ENCODE peak calls at places on chromosome 6, in four cellular contexts. T is body of pancreas, C is Peyer's patch, Q is uterus. Z is an unnamed sample.

GRCh38 chr6:1860756-1861369 is 251.1 kb downstream of the FOXC1 start:
- DNase-seq in Q (no peak), T (no peak), C (no peak), Z (no peak)

GRCh38 chr6:44001318-44001868 is 125.9 kb downstream of the MRPL14 start:
- DNase-seq in C (no peak), Q (no peak), T (peak), Z (peak)

GRCh38 chr6:18406955-18407738 is 20.0 kb downstream of the RNF144B start:
- DNase-seq in C (no peak), Q (no peak), T (no peak), Z (no peak)

GRCh38 chr6:125094563-125094962 is 59.0 kb upstream of the TPD52L1 start:
- DNase-seq in C (no peak), Q (no peak), T (no peak), Z (no peak)

GRCh38 chr6:105974981-105975380 is 111.2 kb upstream of the PRDM1 start:
- DNase-seq in T (no peak), C (no peak), Q (no peak), Z (no peak)

GRCh38 chr6:45420083-45420908 is 42.6 kb upstream of the SUPT3H start:
- DNase-seq in C (peak), Q (no peak), T (no peak), Z (peak)

GRCh38 chr6:101395345-101395744 is 1.8 kb downstream of the GRIK2 start:
- DNase-seq in Q (no peak), T (no peak), C (no peak), Z (no peak)

GRCh38 chr6:144559865-144560603 is 274.9 kb downstream of the UTRN start:
- DNase-seq in T (no peak), Q (no peak), C (no peak), Z (no peak)

GRCh38 chr6:111658445-111659154 is 52.9 kb upstream of the TRAF3IP2 start:
- DNase-seq in Q (peak), T (no peak), C (no peak), Z (no peak)

GRCh38 chr6:112983741-112984221 is 636.7 kb downstream of the RFPL4B start:
- DNase-seq in Q (no peak), C (no peak), T (no peak), Z (peak)

GRCh38 chr6:99492137-99492536 is 23.1 kb downstream of the USP45 start:
- DNase-seq in Q (no peak), C (no peak), T (no peak), Z (no peak)

GRCh38 chr6:43247115-43247999 is 4.1 kb downstream of the TTBK1 start:
- DNase-seq in Q (peak), T (peak), C (peak), Z (peak)

GRCh38 chr6:110629153-110629552 is 152.7 kb upstream of the SLC22A16 start:
- DNase-seq in T (no peak), Q (no peak), C (no peak), Z (no peak)

GRCh38 chr6:110633731-110634130 is 157.3 kb upstream of the SLC22A16 start:
- DNase-seq in C (no peak), Q (no peak), T (no peak), Z (no peak)

GRCh38 chr6:110636776-110637175 is 160.4 kb upstream of the SLC22A16 start:
- DNase-seq in T (no peak), Q (no peak), C (no peak), Z (no peak)

GRCh38 chr6:110635096-110635495 is 158.7 kb upstream of the SLC22A16 start:
- DNase-seq in Q (no peak), C (no peak), T (no peak), Z (no peak)
- TF ChIP-seq POLR2A in Q (no peak), C (no peak), T (no peak), Z (no peak)

DNA sequence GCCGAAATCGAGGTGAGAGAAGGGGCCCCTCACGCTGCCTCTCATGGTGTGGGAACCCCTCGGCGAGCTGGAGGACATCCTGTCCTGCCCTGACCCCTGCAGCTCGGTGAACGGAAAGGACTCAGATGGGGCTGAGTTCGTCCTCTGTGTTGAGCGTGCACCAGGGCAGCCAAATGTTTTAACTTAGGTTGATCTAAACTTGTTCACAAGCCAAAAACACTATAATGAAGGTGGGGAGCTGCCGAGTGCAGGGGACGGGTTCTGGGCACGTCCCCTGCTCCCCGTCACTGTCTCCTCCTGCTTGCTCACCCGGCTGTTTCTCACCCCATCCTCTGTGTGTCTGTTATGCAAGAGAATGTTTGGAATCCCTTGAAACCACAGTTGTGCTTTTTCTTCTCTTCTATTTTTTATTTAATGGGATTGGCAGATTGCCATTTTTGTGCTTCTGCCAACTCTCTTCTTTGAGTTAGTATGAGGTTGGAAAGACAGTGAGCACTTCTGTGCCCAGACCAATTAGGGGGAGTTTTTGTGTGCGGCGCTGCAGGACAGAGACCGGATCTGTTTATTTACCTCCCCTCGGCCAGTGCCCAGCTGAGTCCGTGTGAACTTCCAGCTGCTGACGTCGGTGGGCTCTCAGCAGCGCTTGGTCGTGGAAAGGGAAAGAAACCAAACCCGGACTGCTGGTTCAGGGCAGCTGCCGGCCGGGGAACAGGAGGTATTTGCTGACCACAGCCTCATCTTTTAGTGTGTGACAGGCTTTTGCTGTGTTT is 158.1 kb downstream of the DTNBP1 start:
- DNase-seq in C (no peak), Q (peak), T (peak), Z (no peak)
- TF ChIP-seq POLR2A in C (no peak), Q (no peak), T (no peak), Z (no peak)

DNA sequence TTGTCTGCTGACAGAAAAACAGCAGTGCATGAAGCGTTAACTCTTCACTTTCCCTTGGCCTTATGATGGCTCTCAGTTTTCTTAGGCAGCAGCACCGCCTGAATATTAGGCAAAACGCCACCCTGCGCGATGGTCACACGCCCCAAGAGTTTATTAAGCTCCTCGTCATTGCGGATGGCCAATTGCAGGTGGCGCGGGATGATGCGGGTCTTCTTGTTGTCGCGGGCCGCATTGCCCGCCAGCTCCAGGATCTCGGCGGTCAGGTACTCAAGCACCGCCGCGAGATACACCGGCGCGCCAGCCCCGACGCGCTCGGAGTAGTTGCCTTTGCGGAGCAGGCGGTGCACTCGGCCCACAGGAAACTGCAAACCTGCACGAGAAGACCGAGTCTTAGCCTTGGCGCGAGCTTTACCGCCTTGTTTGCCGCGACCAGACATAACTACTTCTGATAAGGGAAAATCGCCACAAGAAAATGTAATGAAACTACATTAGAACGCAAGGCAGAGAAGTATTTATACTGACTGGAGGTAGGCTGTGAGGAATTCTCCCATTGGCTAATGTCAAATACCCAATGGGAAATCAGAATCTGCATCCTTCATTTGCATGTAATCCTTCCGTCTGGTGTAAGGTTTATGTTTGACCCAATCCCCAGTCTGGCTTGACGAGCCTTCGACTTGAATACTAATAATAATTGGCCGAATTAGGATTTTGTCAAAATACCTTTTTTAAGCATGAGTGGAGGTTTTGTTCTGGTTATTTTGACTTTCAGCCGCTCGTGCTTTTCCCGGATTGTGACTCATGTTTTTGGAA is 53.9 kb upstream of the HFE start:
- DNase-seq in Q (peak), T (peak), C (peak), Z (peak)
- TF ChIP-seq POLR2A in Q (peak), T (peak), C (peak), Z (peak)

DNA sequence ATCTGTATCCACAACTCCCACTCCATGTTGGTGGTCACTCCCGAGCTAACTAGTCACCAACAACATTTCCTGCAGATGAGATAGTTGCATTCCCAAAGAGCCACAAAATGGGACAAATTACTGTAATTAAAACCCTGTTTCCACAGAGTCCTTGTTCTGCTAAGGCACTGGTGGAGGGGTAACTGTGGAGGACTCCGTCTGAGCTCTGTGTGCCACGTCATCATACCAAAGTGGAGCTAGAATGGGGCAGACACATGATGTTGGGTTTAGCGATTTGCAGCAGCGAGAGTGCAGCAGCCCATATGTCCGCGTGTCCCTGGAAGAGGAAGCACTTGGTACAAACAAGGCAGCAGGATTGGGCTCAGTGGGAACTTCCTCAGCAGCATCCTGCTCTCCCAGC is 172.5 kb upstream of the KCNK16 start:
- DNase-seq in Q (no peak), C (no peak), T (no peak), Z (no peak)
- TF ChIP-seq POLR2A in Q (no peak), C (no peak), T (no peak), Z (no peak)

GRCh38 chr6:148513145-148514071 is 170.8 kb downstream of the SASH1 start:
- DNase-seq in C (no peak), Q (peak), T (no peak), Z (no peak)

GRCh38 chr6:148509789-148510581 is 167.3 kb downstream of the SASH1 start:
- DNase-seq in Q (peak), T (peak), C (no peak), Z (peak)

GRCh38 chr6:148507774-148508173 is 165.1 kb downstream of the SASH1 start:
- DNase-seq in T (no peak), C (no peak), Q (no peak), Z (no peak)

GRCh38 chr6:148509152-148509571 is 166.5 kb downstream of the SASH1 start:
- DNase-seq in C (no peak), T (no peak), Q (no peak), Z (no peak)

GRCh38 chr6:148508401-148509151 is 165.9 kb downstream of the SASH1 start:
- DNase-seq in Q (no peak), C (no peak), T (no peak), Z (no peak)
- TF ChIP-seq POLR2A in Q (no peak), C (no peak), T (no peak), Z (no peak)

DNA sequence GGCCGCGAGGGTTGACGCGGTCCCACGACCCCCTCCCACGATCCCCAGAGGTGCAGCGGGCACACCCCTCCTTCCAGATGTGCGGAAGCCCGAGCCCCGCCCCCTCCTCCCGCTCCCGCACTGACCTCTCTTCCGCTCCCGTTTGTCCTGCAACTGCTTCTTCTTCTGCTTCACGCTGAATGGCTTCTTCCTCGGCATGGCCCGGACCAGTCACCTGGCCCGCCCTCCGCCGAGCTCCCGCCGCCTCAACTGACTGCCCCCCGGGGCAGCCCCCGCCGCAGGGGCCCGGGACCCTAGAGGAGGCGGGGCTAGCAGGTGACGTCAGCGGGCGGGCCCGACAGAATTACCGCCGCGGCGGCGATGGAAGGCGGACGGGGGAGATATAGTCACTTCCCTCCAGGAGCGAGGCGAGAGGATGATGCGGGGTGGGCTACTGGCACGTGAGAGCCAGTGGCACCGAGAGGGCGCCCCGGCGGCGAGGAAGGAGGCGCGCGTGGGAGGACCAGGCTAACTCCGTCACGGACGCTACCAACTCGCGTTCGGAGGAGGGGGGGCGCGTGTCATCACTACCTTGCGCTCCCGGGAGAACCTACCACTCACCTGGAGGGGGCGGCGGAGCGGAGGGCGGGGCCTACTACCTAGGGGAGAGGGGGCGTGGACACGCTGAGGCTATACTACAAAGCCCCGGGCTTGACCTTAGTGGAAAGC is at the start of gene GNL1:
- DNase-seq in Q (peak), C (peak), T (peak), Z (peak)
- TF ChIP-seq POLR2A in Q (peak), C (peak), T (no peak), Z (no peak)

GRCh38 chr6:146544783-146545182 is 1.1 kb downstream of the RAB32 start:
- DNase-seq in Q (no peak), C (no peak), T (no peak), Z (no peak)

GRCh38 chr6:146542881-146543210 is 787 bp upstream of the RAB32 start:
- DNase-seq in T (no peak), C (no peak), Q (no peak), Z (no peak)

GRCh38 chr6:146545608-146546007 is 2.0 kb downstream of the RAB32 start:
- DNase-seq in C (no peak), T (no peak), Q (no peak), Z (no peak)

GRCh38 chr6:146543211-146543939 is at the start of gene RAB32:
- DNase-seq in C (peak), Q (peak), T (peak), Z (peak)

DNA sequence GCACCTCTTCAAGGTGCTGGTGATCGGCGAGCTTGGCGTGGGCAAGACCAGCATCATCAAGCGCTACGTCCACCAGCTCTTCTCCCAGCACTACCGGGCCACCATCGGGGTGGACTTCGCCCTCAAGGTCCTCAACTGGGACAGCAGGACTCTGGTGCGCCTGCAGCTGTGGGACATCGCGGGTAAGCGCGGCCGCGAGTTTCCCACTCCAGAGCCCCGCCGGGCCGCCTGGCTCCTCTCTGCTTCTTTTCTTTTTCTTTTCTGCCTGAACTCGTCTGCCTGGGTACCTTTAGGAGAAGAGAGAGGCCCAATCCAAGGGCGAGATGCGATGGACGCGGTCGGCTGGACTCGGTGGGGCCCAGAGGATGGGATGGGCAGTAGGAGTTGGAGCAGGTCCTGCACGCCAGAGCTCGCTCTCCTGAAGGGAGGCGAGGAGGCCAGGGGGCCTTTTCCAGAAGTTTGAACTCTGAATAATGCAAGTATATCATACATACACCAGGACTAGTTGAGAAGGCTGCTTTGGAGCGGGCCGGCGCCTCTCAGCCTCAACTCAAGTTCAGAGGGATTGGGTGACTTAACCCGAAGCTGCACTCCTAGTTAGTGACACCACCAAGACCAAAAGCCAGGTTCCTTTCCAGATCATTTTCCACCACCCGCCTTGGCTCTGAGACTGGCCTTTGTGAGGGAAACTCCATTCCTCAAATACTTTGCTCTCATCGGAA is 468 bp downstream of the RAB32 start:
- DNase-seq in T (peak), Q (no peak), C (no peak), Z (peak)
- TF ChIP-seq POLR2A in T (no peak), Q (no peak), C (no peak), Z (no peak)

GRCh38 chr6:27836783-27837635 is 75.2 kb downstream of the OR2B2 start:
- DNase-seq in T (peak), Q (peak), C (peak), Z (peak)
- TF ChIP-seq POLR2A in T (peak), Q (peak), C (peak), Z (peak)

GRCh38 chr6:41546475-41546865 is 289 bp downstream of the FOXP4 start:
- DNase-seq in C (no peak), T (no peak), Q (no peak), Z (peak)
- TF ChIP-seq POLR2A in C (peak), T (peak), Q (no peak), Z (no peak)